ENCODE peak calls at places on chromosomes 11 and 22, in six cellular contexts. J is IMR-90; O is PC-3; S is right atrium auricular region; T is CD8-positive, alpha-beta T cell; U is GM23338. N is an unnamed sample.
A peak's percentile ranks its signal among the peaks of the same experiment; 100 is the strongest.

GRCh38 chr22:27241430-27242110 is 560.0 kb downstream of the MN1 start:
- DNase-seq in J (no peak), O (no peak), S (no peak), T (no peak), U (no peak), N (peak; percentile 88)

GRCh38 chr11:1029686-1030085 is 6.8 kb downstream of the MUC6 start:
- DNase-seq in J (no peak), O (no peak), S (no peak), T (no peak), U (peak; percentile 42), N (no peak)

GRCh38 chr11:39412117-39412516 is 2047.3 kb downstream of the LRRC4C start:
- DNase-seq in J (no peak), O (no peak), S (no peak), T (no peak), U (no peak), N (no peak)

GRCh38 chr22:23105919-23106853 is 35.6 kb downstream of the RSPH14 start:
- DNase-seq in J (no peak), O (no peak), S (no peak), T (no peak), U (no peak), N (no peak)

GRCh38 chr11:112822478-112823274 is 138.5 kb upstream of the NCAM1 start:
- DNase-seq in J (no peak), O (no peak), S (no peak), T (no peak), U (peak; percentile 68), N (no peak)

GRCh38 chr11:64803846-64804345 is 882 bp upstream of the MAP4K2 start:
- DNase-seq in J (no peak), O (no peak), S (no peak), T (no peak), U (peak; percentile 84), N (no peak)

GRCh38 chr22:29108137-29108536 is 35.3 kb downstream of the KREMEN1 start:
- DNase-seq in J (peak; percentile 58), O (peak; percentile 74), S (no peak), T (no peak), U (no peak), N (no peak)

GRCh38 chr11:113014262-113014661 is 53.0 kb downstream of the NCAM1 start:
- DNase-seq in J (no peak), O (no peak), S (no peak), T (no peak), U (no peak), N (no peak)

GRCh38 chr11:129372609-129373488 is 2.8 kb upstream of the BARX2 start:
- DNase-seq in J (no peak), O (no peak), S (no peak), T (no peak), U (peak; percentile 66), N (no peak)
- H3K4me3 ChIP-seq in J (peak overlapping the region; percentile 23), O (no peak overlapping the region), S (peak overlapping the region; percentile 11), T (no peak overlapping the region), U (peak overlapping the region; percentile 68), N (peak overlapping the region; percentile 60)

DNA sequence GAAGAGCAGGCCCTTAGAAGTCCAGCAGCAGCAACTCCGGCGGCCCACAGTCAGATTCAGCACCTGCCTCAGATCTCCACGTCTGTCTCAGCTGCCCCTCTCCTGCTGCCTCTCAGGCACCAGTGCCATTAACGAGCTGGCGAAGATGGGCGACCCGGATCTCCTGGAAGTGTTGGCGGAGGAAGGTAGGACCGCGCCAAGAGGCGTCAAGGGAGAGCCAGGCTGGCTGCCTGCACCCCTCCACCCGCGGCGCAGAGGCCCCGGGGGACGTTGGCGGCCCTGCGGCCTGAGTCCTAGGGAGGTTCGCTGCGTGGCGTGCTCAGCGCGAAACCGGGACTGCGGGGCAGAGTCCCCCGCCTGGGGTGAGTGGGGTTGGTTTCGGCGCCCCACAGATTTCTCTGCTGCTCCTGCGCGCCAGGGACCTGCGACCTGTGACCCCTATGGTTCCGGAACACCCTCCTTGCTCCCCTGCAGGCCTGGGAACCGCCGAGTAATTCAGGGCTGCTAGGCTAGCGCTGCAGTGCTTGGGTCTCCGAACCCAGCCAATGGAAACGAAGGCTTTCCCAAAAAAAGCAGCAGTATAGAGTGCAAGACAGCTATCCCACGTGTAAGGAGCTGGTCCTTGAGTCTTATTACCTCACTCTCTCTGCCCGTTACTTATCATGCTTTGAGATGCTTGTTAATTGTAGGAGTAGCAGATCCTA is 615 bp downstream of the ANO5 start:
- DNase-seq in J (no peak), O (no peak), S (no peak), T (no peak), U (peak; percentile 77), N (peak; percentile 67)
- H3K27ac ChIP-seq in J (no peak overlapping the region), O (no peak overlapping the region), S (peak overlapping the region; percentile 83), T (no peak overlapping the region), U (no peak overlapping the region), N (peak overlapping the region; percentile 51)

DNA sequence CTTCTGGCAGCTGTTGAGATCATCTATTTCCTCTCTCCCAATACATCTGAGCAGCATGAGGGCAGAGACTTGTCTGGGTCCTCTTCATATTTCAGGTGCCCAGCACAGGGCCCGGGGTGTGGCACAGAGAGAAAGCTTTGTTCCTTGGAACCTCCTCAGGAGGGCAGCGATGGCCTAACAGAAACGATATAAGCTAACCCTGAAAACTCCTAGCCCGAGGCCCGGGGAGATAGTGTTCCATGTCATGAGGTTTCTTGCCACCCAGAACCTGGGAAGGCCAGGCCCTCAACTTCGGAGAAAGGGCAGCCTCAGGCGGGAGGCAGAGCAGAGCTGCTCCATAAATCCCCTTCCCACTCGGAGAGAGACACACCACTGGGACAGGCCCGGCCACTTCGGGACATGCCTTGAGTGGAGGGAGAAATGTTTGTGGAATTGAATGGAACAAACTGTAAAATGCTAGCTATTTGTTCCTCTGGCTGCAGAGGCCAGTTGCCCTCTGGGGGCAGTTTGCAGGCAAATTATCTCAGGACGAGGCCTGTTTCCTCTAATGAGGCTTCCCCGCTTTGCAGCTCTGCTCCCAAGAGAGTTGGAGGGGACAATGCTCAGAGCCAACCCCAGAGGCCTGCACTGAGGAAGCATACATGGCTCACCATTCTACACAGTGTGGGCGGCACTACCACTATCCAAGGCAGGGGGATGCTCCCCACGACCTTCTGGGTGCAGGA is 11.6 kb downstream of the ARRB1 start:
- DNase-seq in J (no peak), O (no peak), S (no peak), T (no peak), U (no peak), N (peak; percentile 64)
- H3K4me3 ChIP-seq in J (no peak overlapping the region), O (no peak overlapping the region), S (no peak overlapping the region), T (peak overlapping the region; percentile 44), U (no peak overlapping the region), N (peak overlapping the region; percentile 27)

GRCh38 chr22:17114958-17115235 is 6.3 kb downstream of the TMEM121B start:
- DNase-seq in J (no peak), O (no peak), S (no peak), T (no peak), U (no peak), N (no peak)
- H3K27ac ChIP-seq in J (no peak overlapping the region), O (no peak overlapping the region), S (no peak overlapping the region), T (no peak overlapping the region), U (no peak overlapping the region), N (no peak overlapping the region)